ENCODE peak calls at places on chromosomes 3 and 15, in nine cellular contexts. One of them, this sample, is unnamed.

GRCh38 chr3:24096695-24097290 is 151.7 kb downstream of the NR1D2 start:
- DNase-seq in osteoblast: peak
- DNase-seq in mammary epithelial cell: no peak
- DNase-seq in activated B cell treated with CpG ODN at 0.5 μM for 24 hours: no peak
- DNase-seq in MCF 10A: no peak
- DNase-seq in A549: no peak
- DNase-seq in fibroblast of mammary gland: peak
- DNase-seq in RWPE1: no peak
- DNase-seq in natural killer cell: no peak
- DNase-seq in this sample: no peak

GRCh38 chr3:101890716-101891115 is 41.4 kb downstream of the NFKBIZ start:
- DNase-seq in osteoblast: no peak
- DNase-seq in mammary epithelial cell: peak
- DNase-seq in activated B cell treated with CpG ODN at 0.5 μM for 24 hours: no peak
- DNase-seq in MCF 10A: no peak
- DNase-seq in A549: no peak
- DNase-seq in fibroblast of mammary gland: peak
- DNase-seq in RWPE1: no peak
- DNase-seq in natural killer cell: no peak
- DNase-seq in this sample: no peak

GRCh38 chr15:75687486-75688277 is 25.0 kb downstream of the CSPG4 start:
- DNase-seq in osteoblast: peak
- DNase-seq in mammary epithelial cell: no peak
- DNase-seq in activated B cell treated with CpG ODN at 0.5 μM for 24 hours: no peak
- DNase-seq in MCF 10A: no peak
- DNase-seq in A549: no peak
- DNase-seq in fibroblast of mammary gland: peak
- DNase-seq in RWPE1: no peak
- DNase-seq in natural killer cell: no peak
- DNase-seq in this sample: no peak

GRCh38 chr15:77529394-77530159 is 103.1 kb downstream of the LINGO1 start:
- DNase-seq in osteoblast: no peak
- DNase-seq in mammary epithelial cell: no peak
- DNase-seq in activated B cell treated with CpG ODN at 0.5 μM for 24 hours: no peak
- DNase-seq in MCF 10A: no peak
- DNase-seq in A549: no peak
- DNase-seq in fibroblast of mammary gland: no peak
- DNase-seq in RWPE1: no peak
- DNase-seq in natural killer cell: no peak
- DNase-seq in this sample: no peak

GRCh38 chr3:152260529-152260928 is 8.2 kb upstream of the MBNL1 start:
- DNase-seq in osteoblast: no peak
- DNase-seq in mammary epithelial cell: no peak
- DNase-seq in activated B cell treated with CpG ODN at 0.5 μM for 24 hours: no peak
- DNase-seq in MCF 10A: no peak
- DNase-seq in A549: no peak
- DNase-seq in fibroblast of mammary gland: no peak
- DNase-seq in RWPE1: no peak
- DNase-seq in natural killer cell: no peak
- DNase-seq in this sample: no peak

GRCh38 chr3:135844381-135844780 is 121.1 kb upstream of the PPP2R3A start:
- DNase-seq in osteoblast: no peak
- DNase-seq in mammary epithelial cell: no peak
- DNase-seq in activated B cell treated with CpG ODN at 0.5 μM for 24 hours: no peak
- DNase-seq in MCF 10A: no peak
- DNase-seq in A549: no peak
- DNase-seq in fibroblast of mammary gland: peak
- DNase-seq in RWPE1: no peak
- DNase-seq in natural killer cell: no peak
- DNase-seq in this sample: no peak

GRCh38 chr3:29215948-29216347 is 64.9 kb upstream of the RBMS3 start:
- DNase-seq in osteoblast: no peak
- DNase-seq in mammary epithelial cell: no peak
- DNase-seq in activated B cell treated with CpG ODN at 0.5 μM for 24 hours: no peak
- DNase-seq in MCF 10A: no peak
- DNase-seq in A549: no peak
- DNase-seq in fibroblast of mammary gland: peak
- DNase-seq in RWPE1: no peak
- DNase-seq in natural killer cell: no peak
- DNase-seq in this sample: no peak

GRCh38 chr3:14771593-14772497 is 46.9 kb upstream of the FGD5 start:
- DNase-seq in osteoblast: no peak
- DNase-seq in mammary epithelial cell: no peak
- DNase-seq in activated B cell treated with CpG ODN at 0.5 μM for 24 hours: no peak
- DNase-seq in MCF 10A: no peak
- DNase-seq in A549: no peak
- DNase-seq in fibroblast of mammary gland: no peak
- DNase-seq in RWPE1: no peak
- DNase-seq in natural killer cell: no peak
- DNase-seq in this sample: no peak

GRCh38 chr3:124333931-124334640 is 342.2 kb upstream of the ROPN1 start:
- DNase-seq in osteoblast: no peak
- DNase-seq in mammary epithelial cell: no peak
- DNase-seq in activated B cell treated with CpG ODN at 0.5 μM for 24 hours: no peak
- DNase-seq in MCF 10A: no peak
- DNase-seq in A549: no peak
- DNase-seq in fibroblast of mammary gland: no peak
- DNase-seq in RWPE1: no peak
- DNase-seq in natural killer cell: no peak
- DNase-seq in this sample: no peak

GRCh38 chr3:126476166-126476975 is 680 bp upstream of the ZXDC start:
- DNase-seq in osteoblast: peak
- DNase-seq in mammary epithelial cell: peak
- DNase-seq in activated B cell treated with CpG ODN at 0.5 μM for 24 hours: peak
- DNase-seq in MCF 10A: peak
- DNase-seq in A549: peak
- DNase-seq in fibroblast of mammary gland: peak
- DNase-seq in RWPE1: no peak
- DNase-seq in natural killer cell: no peak
- DNase-seq in this sample: peak

GRCh38 chr3:42829083-42829627 is 19.9 kb downstream of the ACKR2 start:
- DNase-seq in osteoblast: no peak
- DNase-seq in mammary epithelial cell: peak
- DNase-seq in activated B cell treated with CpG ODN at 0.5 μM for 24 hours: no peak
- DNase-seq in MCF 10A: peak
- DNase-seq in A549: no peak
- DNase-seq in fibroblast of mammary gland: no peak
- DNase-seq in RWPE1: peak
- DNase-seq in natural killer cell: no peak
- DNase-seq in this sample: no peak

GRCh38 chr3:119149484-119149883 is 3.5 kb downstream of the TEX55 start:
- DNase-seq in osteoblast: no peak
- DNase-seq in mammary epithelial cell: peak
- DNase-seq in activated B cell treated with CpG ODN at 0.5 μM for 24 hours: no peak
- DNase-seq in MCF 10A: peak
- DNase-seq in A549: no peak
- DNase-seq in fibroblast of mammary gland: peak
- DNase-seq in RWPE1: no peak
- DNase-seq in natural killer cell: no peak
- DNase-seq in this sample: no peak

GRCh38 chr3:51669241-51670052 is 1.6 kb upstream of the TEX264 start:
- DNase-seq in osteoblast: peak
- DNase-seq in mammary epithelial cell: peak
- DNase-seq in activated B cell treated with CpG ODN at 0.5 μM for 24 hours: peak
- DNase-seq in MCF 10A: peak
- DNase-seq in A549: peak
- DNase-seq in fibroblast of mammary gland: peak
- DNase-seq in RWPE1: peak
- DNase-seq in natural killer cell: peak
- DNase-seq in this sample: peak

GRCh38 chr3:76954412-76954811 is 85.5 kb upstream of the ROBO2 start:
- DNase-seq in osteoblast: no peak
- DNase-seq in mammary epithelial cell: no peak
- DNase-seq in activated B cell treated with CpG ODN at 0.5 μM for 24 hours: no peak
- DNase-seq in MCF 10A: no peak
- DNase-seq in A549: no peak
- DNase-seq in fibroblast of mammary gland: no peak
- DNase-seq in RWPE1: no peak
- DNase-seq in natural killer cell: no peak
- DNase-seq in this sample: no peak

GRCh38 chr3:191257286-191257685 is 58.2 kb downstream of the OSTN start:
- DNase-seq in osteoblast: no peak
- DNase-seq in mammary epithelial cell: no peak
- DNase-seq in activated B cell treated with CpG ODN at 0.5 μM for 24 hours: no peak
- DNase-seq in MCF 10A: no peak
- DNase-seq in A549: no peak
- DNase-seq in fibroblast of mammary gland: no peak
- DNase-seq in RWPE1: no peak
- DNase-seq in natural killer cell: no peak
- DNase-seq in this sample: no peak

GRCh38 chr3:115239717-115240116 is 92.6 kb upstream of the ZBTB20 start:
- DNase-seq in osteoblast: peak
- DNase-seq in mammary epithelial cell: peak
- DNase-seq in activated B cell treated with CpG ODN at 0.5 μM for 24 hours: no peak
- DNase-seq in MCF 10A: peak
- DNase-seq in A549: peak
- DNase-seq in fibroblast of mammary gland: peak
- DNase-seq in RWPE1: peak
- DNase-seq in natural killer cell: no peak
- DNase-seq in this sample: peak

GRCh38 chr3:149401215-149401925 is 23.9 kb upstream of the TM4SF1 start:
- DNase-seq in osteoblast: peak
- DNase-seq in mammary epithelial cell: peak
- DNase-seq in activated B cell treated with CpG ODN at 0.5 μM for 24 hours: no peak
- DNase-seq in MCF 10A: peak
- DNase-seq in A549: no peak
- DNase-seq in fibroblast of mammary gland: peak
- DNase-seq in RWPE1: no peak
- DNase-seq in natural killer cell: no peak
- DNase-seq in this sample: no peak

GRCh38 chr3:193776626-193777025 is 183.6 kb downstream of the OPA1 start:
- DNase-seq in osteoblast: no peak
- DNase-seq in mammary epithelial cell: no peak
- DNase-seq in activated B cell treated with CpG ODN at 0.5 μM for 24 hours: no peak
- DNase-seq in MCF 10A: no peak
- DNase-seq in A549: no peak
- DNase-seq in fibroblast of mammary gland: no peak
- DNase-seq in RWPE1: no peak
- DNase-seq in natural killer cell: no peak
- DNase-seq in this sample: no peak

DNA sequence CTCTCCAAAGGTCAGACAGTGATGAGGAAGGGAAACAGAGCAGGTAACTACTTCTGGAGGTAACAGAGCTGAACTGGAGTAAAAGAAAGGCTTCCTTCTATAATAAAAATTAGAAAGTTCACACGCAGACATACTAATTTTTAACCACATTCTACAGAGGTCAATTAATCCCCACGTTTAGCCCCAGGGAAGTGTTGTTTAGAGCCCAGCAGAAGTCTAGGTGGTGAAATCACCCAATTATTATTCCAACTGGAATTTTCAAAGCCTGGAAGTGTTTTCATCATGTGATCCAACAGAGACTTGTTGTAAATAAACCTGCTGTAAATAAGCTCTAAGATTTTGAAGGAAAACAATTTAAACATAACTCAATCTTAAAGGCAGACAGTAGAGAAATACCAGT is 6.8 kb downstream of the ALDH1A2 start:
- DNase-seq in osteoblast: no peak
- DNase-seq in mammary epithelial cell: no peak
- DNase-seq in activated B cell treated with CpG ODN at 0.5 μM for 24 hours: no peak
- DNase-seq in MCF 10A: no peak
- DNase-seq in A549: no peak
- DNase-seq in fibroblast of mammary gland: no peak
- DNase-seq in RWPE1: no peak
- DNase-seq in natural killer cell: no peak
- DNase-seq in this sample: no peak
- TF ChIP-seq CTCF in osteoblast: no peak
- TF ChIP-seq CTCF in mammary epithelial cell: no peak
- TF ChIP-seq CTCF in activated B cell treated with CpG ODN at 0.5 μM for 24 hours: no peak
- TF ChIP-seq CTCF in MCF 10A: no peak
- TF ChIP-seq CTCF in A549: no peak
- TF ChIP-seq CTCF in fibroblast of mammary gland: no peak
- TF ChIP-seq CTCF in RWPE1: no peak
- TF ChIP-seq CTCF in natural killer cell: no peak
- TF ChIP-seq CTCF in this sample: no peak

GRCh38 chr3:1147326-1147725 is 54.5 kb downstream of the CNTN6 start:
- DNase-seq in osteoblast: no peak
- DNase-seq in mammary epithelial cell: no peak
- DNase-seq in activated B cell treated with CpG ODN at 0.5 μM for 24 hours: no peak
- DNase-seq in MCF 10A: no peak
- DNase-seq in A549: no peak
- DNase-seq in fibroblast of mammary gland: no peak
- DNase-seq in RWPE1: no peak
- DNase-seq in natural killer cell: no peak
- DNase-seq in this sample: no peak
- TF ChIP-seq CTCF in osteoblast: no peak
- TF ChIP-seq CTCF in mammary epithelial cell: no peak
- TF ChIP-seq CTCF in activated B cell treated with CpG ODN at 0.5 μM for 24 hours: no peak
- TF ChIP-seq CTCF in MCF 10A: no peak
- TF ChIP-seq CTCF in A549: no peak
- TF ChIP-seq CTCF in fibroblast of mammary gland: no peak
- TF ChIP-seq CTCF in RWPE1: no peak
- TF ChIP-seq CTCF in natural killer cell: no peak
- TF ChIP-seq CTCF in this sample: no peak

DNA sequence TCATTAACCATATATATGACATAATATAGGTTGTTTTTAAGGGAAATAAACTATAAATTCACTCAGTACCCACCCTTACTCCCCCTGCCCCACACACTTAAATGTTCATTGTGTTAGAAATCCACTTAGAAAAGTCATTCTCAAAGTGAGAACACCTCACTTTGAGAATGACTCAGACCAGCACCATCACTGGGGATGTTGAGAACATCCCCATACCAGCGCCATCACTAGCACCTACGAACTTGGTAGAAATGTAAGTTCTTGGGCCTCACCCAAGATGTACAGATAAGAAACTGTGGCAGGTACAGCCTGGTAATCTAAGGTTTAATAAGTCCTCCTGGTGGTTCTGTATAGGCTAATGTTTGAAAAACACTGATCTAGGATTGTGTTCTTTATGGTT is 362.6 kb downstream of the LPP start:
- DNase-seq in osteoblast: no peak
- DNase-seq in mammary epithelial cell: no peak
- DNase-seq in activated B cell treated with CpG ODN at 0.5 μM for 24 hours: no peak
- DNase-seq in MCF 10A: no peak
- DNase-seq in A549: no peak
- DNase-seq in fibroblast of mammary gland: no peak
- DNase-seq in RWPE1: no peak
- DNase-seq in natural killer cell: no peak
- DNase-seq in this sample: no peak
- TF ChIP-seq CTCF in osteoblast: no peak
- TF ChIP-seq CTCF in mammary epithelial cell: no peak
- TF ChIP-seq CTCF in activated B cell treated with CpG ODN at 0.5 μM for 24 hours: no peak
- TF ChIP-seq CTCF in MCF 10A: no peak
- TF ChIP-seq CTCF in A549: no peak
- TF ChIP-seq CTCF in fibroblast of mammary gland: no peak
- TF ChIP-seq CTCF in RWPE1: no peak
- TF ChIP-seq CTCF in natural killer cell: no peak
- TF ChIP-seq CTCF in this sample: no peak

DNA sequence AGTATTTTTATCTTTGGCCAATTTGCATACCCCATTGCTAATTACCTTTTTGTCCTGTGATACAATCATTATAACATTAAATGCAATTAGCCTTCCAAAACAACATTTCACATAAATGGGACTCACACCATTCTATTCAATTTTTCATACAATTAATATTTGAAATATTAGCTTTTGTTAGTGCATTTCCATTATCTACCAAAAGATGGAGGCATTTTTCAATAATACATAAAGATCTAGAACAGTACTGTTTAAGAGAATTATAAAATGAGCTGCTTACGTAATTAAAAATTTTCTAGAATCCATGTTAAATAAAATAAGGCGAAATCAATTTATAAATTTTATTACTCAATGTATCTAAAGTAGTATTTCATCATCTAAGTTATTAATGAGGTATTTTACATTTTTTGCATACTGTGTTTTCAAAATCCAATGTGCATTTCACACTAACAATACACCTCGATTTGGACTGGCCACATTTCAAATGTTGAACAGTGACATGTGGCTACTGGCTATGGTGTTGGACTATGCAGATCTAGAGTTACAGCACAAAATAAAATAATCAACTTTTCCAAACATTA is 74.3 kb downstream of the TJP1 start:
- DNase-seq in osteoblast: peak
- DNase-seq in mammary epithelial cell: no peak
- DNase-seq in activated B cell treated with CpG ODN at 0.5 μM for 24 hours: no peak
- DNase-seq in MCF 10A: peak
- DNase-seq in A549: no peak
- DNase-seq in fibroblast of mammary gland: peak
- DNase-seq in RWPE1: peak
- DNase-seq in natural killer cell: no peak
- DNase-seq in this sample: no peak
- TF ChIP-seq CTCF in osteoblast: peak
- TF ChIP-seq CTCF in mammary epithelial cell: peak
- TF ChIP-seq CTCF in activated B cell treated with CpG ODN at 0.5 μM for 24 hours: no peak
- TF ChIP-seq CTCF in MCF 10A: peak
- TF ChIP-seq CTCF in A549: peak
- TF ChIP-seq CTCF in fibroblast of mammary gland: peak
- TF ChIP-seq CTCF in RWPE1: peak
- TF ChIP-seq CTCF in natural killer cell: no peak
- TF ChIP-seq CTCF in this sample: peak

This sample was measured in adrenal gland.